ENCODE peak calls at places on chromosomes 11 and 22, in four cellular contexts. W, F, M and P are unnamed samples.

GRCh38 chr11:55658031-55658573 is 3.9 kb upstream of the OR4C6 start:
- DNase-seq in W (no peak), F (no peak), M (no peak), P (no peak)

GRCh38 chr11:77619576-77620198 is 17.9 kb downstream of the CLNS1A start:
- DNase-seq in W (peak), F (peak), M (no peak), P (peak)

GRCh38 chr11:19972091-19972490 is 188.2 kb downstream of the DBX1 start:
- DNase-seq in W (no peak), F (no peak), M (no peak), P (no peak)

GRCh38 chr22:48749555-48750227 is 1078.0 kb downstream of the BRD1 start:
- DNase-seq in W (no peak), F (no peak), M (no peak), P (no peak)

GRCh38 chr11:94650756-94651155 is 83.6 kb downstream of the PIWIL4 start:
- DNase-seq in W (peak), F (no peak), M (peak), P (peak)

GRCh38 chr11:92826136-92826535 is 143.3 kb upstream of the MTNR1B start:
- DNase-seq in W (peak), F (no peak), M (no peak), P (peak)

GRCh38 chr22:28977481-28977971 is 84.1 kb downstream of the C22orf31 start:
- DNase-seq in W (peak), F (no peak), M (no peak), P (peak)

GRCh38 chr22:39520874-39521857 is 804 bp downstream of the ATF4 start:
- DNase-seq in W (peak), F (peak), M (peak), P (peak)

GRCh38 chr22:50276143-50276542 is 6.0 kb upstream of the MAPK11 start:
- DNase-seq in W (peak), F (peak), M (peak), P (peak)

DNA sequence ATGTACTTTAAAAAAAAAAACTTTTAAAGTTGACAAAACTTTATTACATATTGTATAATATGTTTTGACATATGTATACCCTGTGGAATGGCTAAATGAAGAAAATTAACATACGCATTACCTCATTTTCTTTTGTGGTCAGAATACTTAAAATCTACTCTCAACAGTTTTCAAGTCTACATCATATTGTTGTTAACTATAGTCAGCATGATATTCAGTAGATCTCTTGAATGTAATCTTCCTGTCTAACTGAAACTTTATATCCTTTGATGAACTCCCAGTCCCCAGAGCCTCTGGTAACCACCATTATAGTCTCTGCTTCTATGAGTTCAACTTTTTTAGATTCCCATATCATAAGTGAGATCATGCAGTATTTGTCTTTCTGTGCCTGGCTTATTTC is 39.4 kb downstream of the BIRC2 start:
- DNase-seq in W (no peak), F (no peak), M (no peak), P (no peak)
- H3K4me3 ChIP-seq in W (no peak), F (no peak), M (no peak), P (no peak)

GRCh38 chr22:30040499-30041055 is 39.7 kb upstream of the HORMAD2 start:
- DNase-seq in W (no peak), F (no peak), M (peak), P (no peak)

GRCh38 chr22:30043181-30043580 is 37.1 kb upstream of the HORMAD2 start:
- DNase-seq in W (no peak), F (no peak), M (no peak), P (no peak)

GRCh38 chr22:30044369-30044768 is 35.9 kb upstream of the HORMAD2 start:
- DNase-seq in W (peak), F (no peak), M (no peak), P (peak)

GRCh38 chr22:30041881-30042280 is 38.4 kb upstream of the HORMAD2 start:
- DNase-seq in W (no peak), F (no peak), M (peak), P (no peak)

GRCh38 chr22:30041475-30041874 is 38.8 kb upstream of the HORMAD2 start:
- DNase-seq in W (no peak), F (no peak), M (peak), P (no peak)
- TF ChIP-seq CTCF in W (no peak), F (no peak), M (no peak), P (no peak)

DNA sequence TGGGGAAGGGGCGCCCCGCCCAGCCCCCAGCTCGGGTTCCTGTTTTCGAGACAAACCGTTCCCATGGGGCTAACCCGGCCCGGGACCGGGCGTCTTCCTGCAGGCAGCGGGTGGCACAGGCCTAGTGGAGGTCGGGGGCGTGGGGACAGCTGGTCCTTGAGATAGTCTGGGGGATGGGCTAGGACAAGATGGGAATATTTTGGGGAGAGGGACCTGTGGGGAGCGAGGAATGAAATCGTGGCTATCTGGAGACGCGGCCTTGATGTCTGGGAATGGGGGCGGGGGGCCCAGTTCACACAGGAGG is 1.2 kb upstream of the RASGRP2 start:
- DNase-seq in W (no peak), F (no peak), M (peak), P (no peak)
- H3K4me3 ChIP-seq in W (peak), F (peak), M (peak), P (peak)

GRCh38 chr11:58395581-58395980 is 11.1 kb downstream of the OR5B3 start:
- DNase-seq in W (no peak), F (no peak), M (no peak), P (no peak)
- TF ChIP-seq CTCF in W (no peak), F (no peak), M (no peak), P (no peak)

DNA sequence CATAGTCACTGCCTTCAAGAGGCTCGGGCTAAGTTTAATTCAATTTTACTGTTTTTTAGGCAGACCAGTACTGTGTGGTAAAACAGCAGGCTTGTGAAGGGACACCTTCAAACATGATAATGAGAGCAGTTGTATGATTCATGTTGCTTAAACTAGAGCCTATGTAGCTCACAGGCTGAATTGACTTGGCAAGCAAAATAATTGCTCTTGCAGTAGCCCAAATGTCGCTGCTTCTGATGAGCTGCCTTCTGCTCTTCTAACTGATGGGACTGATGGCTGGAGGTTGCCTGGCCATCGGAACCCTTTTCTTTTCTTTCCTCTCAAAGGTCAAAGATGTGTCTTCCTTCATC is 137.6 kb downstream of the MAML2 start:
- DNase-seq in W (no peak), F (no peak), M (no peak), P (no peak)
- H3K4me3 ChIP-seq in W (no peak), F (no peak), M (no peak), P (no peak)

GRCh38 chr11:76030286-76030685 is 176.0 kb downstream of the WNT11 start:
- DNase-seq in W (no peak), F (no peak), M (no peak), P (peak)

GRCh38 chr11:76033699-76034098 is 172.6 kb downstream of the WNT11 start:
- DNase-seq in W (no peak), F (no peak), M (no peak), P (no peak)

GRCh38 chr11:76026862-76027261 is 179.4 kb downstream of the WNT11 start:
- DNase-seq in W (no peak), F (no peak), M (no peak), P (no peak)

GRCh38 chr11:76035020-76035419 is 171.3 kb downstream of the WNT11 start:
- DNase-seq in W (peak), F (no peak), M (no peak), P (no peak)

DNA sequence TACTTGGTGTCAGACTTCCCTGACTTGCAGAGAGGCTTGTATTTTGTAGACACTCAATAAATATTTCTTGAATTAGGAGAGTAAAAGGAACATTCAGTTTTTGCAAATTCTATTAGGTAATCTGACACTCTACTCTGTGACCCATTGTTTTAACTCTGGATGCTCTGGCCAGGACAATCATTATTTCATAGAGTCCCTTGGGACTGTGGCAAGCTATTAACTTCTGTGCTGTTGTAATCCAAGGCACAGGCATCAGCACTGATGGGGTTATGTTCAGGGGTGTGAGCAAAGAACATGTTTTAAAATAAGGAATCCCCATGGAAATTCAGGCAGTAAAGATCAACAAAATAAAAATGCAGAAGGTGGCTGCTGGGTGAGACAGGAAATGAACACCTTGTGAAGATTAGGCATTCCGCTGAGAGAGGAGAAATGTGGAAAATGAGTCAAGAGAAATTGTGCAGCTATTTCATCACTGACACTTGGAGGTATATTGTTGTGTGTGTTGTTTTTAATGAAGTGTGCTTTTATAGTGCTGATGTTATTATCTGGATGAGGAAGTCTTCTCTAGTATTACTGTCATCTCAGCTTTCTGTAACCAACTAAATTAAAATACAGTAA is 175.2 kb downstream of the WNT11 start:
- DNase-seq in W (peak), F (no peak), M (no peak), P (peak)
- TF ChIP-seq CTCF in W (no peak), F (no peak), M (no peak), P (no peak)

DNA sequence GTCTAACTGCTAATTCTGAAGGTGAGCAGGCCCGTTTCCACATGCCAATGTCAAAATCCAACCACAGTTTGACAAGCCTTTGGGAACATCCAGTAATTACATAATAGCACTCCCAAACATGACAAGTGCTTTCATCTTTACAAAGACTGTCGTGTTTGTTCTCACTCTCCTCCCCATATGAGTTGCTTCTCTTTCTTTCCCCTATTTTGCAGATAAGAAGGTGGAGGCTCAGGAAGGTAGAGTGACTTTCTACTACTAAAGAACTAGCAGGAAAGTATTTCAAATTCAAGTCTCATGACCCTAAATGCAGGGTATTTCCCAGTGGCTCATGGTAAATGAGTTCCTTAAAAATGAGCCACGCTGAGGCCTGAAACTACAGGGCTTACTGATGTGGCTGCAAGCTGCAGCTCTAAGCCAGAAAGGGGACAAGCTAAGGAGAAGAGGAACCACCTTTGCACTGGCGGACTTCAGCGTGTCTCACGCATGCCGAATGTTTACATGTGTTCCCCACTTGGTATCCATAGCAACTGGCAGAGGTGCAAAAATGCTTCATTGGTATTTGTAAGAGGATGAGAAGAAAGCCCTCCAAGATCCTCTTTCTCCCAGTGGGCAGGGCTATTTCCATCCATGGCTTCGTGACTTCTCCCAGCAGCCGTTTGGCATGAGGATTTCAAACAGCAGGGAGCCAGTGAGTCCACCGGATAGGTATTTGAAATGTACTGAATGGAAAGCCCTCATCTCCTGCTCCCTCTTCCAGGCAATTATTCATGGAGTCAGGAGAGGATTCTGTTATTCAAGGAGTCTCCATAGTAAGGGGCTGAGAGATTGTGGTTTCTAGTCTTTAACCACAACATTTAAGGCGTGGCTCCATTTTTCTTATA is 55.5 kb upstream of the CD44 start:
- DNase-seq in W (peak), F (peak), M (no peak), P (peak)
- H3K4me3 ChIP-seq in W (no peak), F (no peak), M (no peak), P (no peak)